ENCODE peak calls at places on chromosomes 7 and 10, in ten cellular contexts. X is T-helper 1 cell; A is colonic mucosa; E is H7; C is neural crest cell; W is activated T-cell treated with anti-CD3 and anti-CD28 coated beads, Interleukin-2, amount 50 U/mL, for 4 hours; K is AG10803; M is T-helper 2 cell; Y is retina; I is kidney epithelial cell. Z is an unnamed sample.

GRCh38 chr10:44044549-44044948 is 340.3 kb downstream of the CXCL12 start:
- DNase-seq in I (no peak), W (no peak), K (no peak), Y (no peak), E (no peak), X (no peak), A (no peak), M (no peak), C (no peak), Z (no peak)

GRCh38 chr7:42237891-42238531 is 1.0 kb upstream of the GLI3 start:
- DNase-seq in A (peak), W (no peak), E (peak), Y (peak), X (no peak), K (peak), I (no peak), C (peak), M (no peak), Z (no peak)

GRCh38 chr7:79182283-79182682 is 271.2 kb downstream of the MAGI2 start:
- DNase-seq in W (no peak), X (no peak), A (no peak), I (peak), C (no peak), E (no peak), M (no peak), Y (no peak), K (peak), Z (peak)

GRCh38 chr10:42952931-42953683 is 123.8 kb upstream of the RET start:
- DNase-seq in Y (no peak), W (peak), I (no peak), X (no peak), C (no peak), K (no peak), E (no peak), A (peak), M (no peak), Z (no peak)

GRCh38 chr7:70857793-70858545 is 274.0 kb upstream of the GALNT17 start:
- DNase-seq in M (no peak), A (no peak), I (no peak), Y (no peak), X (no peak), K (no peak), E (peak), W (no peak), C (no peak), Z (no peak)

GRCh38 chr10:131706952-131707351 is 193.9 kb upstream of the PPP2R2D start:
- DNase-seq in Y (no peak), E (no peak), W (no peak), X (no peak), C (no peak), A (no peak), I (no peak), K (no peak), M (no peak), Z (no peak)

GRCh38 chr10:114550756-114551290 is 107.3 kb downstream of the ABLIM1 start:
- DNase-seq in M (no peak), K (peak), C (no peak), W (no peak), E (no peak), I (no peak), Y (peak), X (peak), A (no peak), Z (no peak)

GRCh38 chr10:116271593-116272496 is 1.2 kb downstream of the GFRA1 start:
- DNase-seq in M (no peak), W (no peak), E (peak), K (no peak), I (no peak), Y (peak), A (no peak), X (no peak), C (peak), Z (no peak)

GRCh38 chr7:127879436-127879835 is 151.8 kb downstream of the LRRC4 start:
- DNase-seq in W (no peak), M (no peak), E (no peak), K (no peak), A (no peak), I (no peak), X (no peak), C (no peak), Y (no peak), Z (no peak)

GRCh38 chr10:26697163-26697921 is at the start of gene PDSS1:
- DNase-seq in Y (peak), W (peak), M (peak), X (peak), E (peak), C (peak), I (no peak), K (peak), A (peak), Z (no peak)

GRCh38 chr10:62554632-62555199 is 180.5 kb downstream of the ZNF365 start:
- DNase-seq in K (peak), E (peak), Y (no peak), X (peak), M (no peak), A (peak), W (no peak), I (no peak), C (no peak), Z (no peak)

GRCh38 chr7:122528879-122529481 is 169.9 kb downstream of the RNF133 start:
- DNase-seq in I (peak), E (no peak), C (no peak), K (peak), X (peak), M (no peak), A (no peak), Y (no peak), W (no peak), Z (no peak)

GRCh38 chr7:26090927-26091519 is 61.0 kb upstream of the NFE2L3 start:
- DNase-seq in X (peak), Y (peak), W (no peak), M (no peak), I (peak), C (no peak), K (peak), E (peak), A (no peak), Z (no peak)

Z was measured in epithelial cell of prostate.